ENCODE peak calls at places on chromosomes 12 and 14, in ten cellular contexts. I is T47D; H is activated CD4-positive, alpha-beta T cell treated with anti-CD3 and anti-CD28 coated beads, Interleukin-2, amount 50 U/mL, for 1 hour; Z is astrocyte; G is GM10248; W is GM03348; J is stimulated activated CD4-positive, alpha-beta T cell treated with anti-CD3 and anti-CD28 coated beads, Interleukin-15, amount 100 ng/mL, for 1 hour; L is WTC11; U is NCI-H345; Y is epithelial cell of prostate. C is an unnamed sample.

GRCh38 chr12:40378721-40379120 is 153.9 kb downstream of the LRRK2 start:
- DNase-seq in I (peak; percentile 40), H (no peak), Z (no peak), G (no peak), W (no peak), J (no peak), L (no peak), U (no peak), Y (no peak), C (no peak)

GRCh38 chr14:85660243-85660922 is 130.4 kb downstream of the FLRT2 start:
- DNase-seq in I (no peak), H (no peak), Z (no peak), G (no peak), W (no peak), J (no peak), L (no peak), U (no peak), Y (no peak), C (no peak)

GRCh38 chr14:74954232-74954946 is 1.0 kb downstream of the PGF start:
- DNase-seq in I (no peak), H (no peak), Z (no peak), G (no peak), W (no peak), J (no peak), L (no peak), U (peak; percentile 90), Y (no peak), C (no peak)

GRCh38 chr12:99257672-99258071 is 389.9 kb upstream of the GARIN6 start:
- DNase-seq in I (no peak), H (no peak), Z (no peak), G (no peak), W (no peak), J (no peak), L (no peak), U (no peak), Y (no peak), C (no peak)

GRCh38 chr12:18799140-18799446 is 61.2 kb downstream of the CAPZA3 start:
- DNase-seq in I (no peak), H (no peak), Z (peak; percentile 45), G (no peak), W (peak; percentile 38), J (no peak), L (no peak), U (no peak), Y (no peak), C (no peak)

GRCh38 chr12:118581396-118581795 is 205.0 kb downstream of the SUDS3 start:
- DNase-seq in I (no peak), H (no peak), Z (no peak), G (no peak), W (no peak), J (no peak), L (no peak), U (no peak), Y (no peak), C (no peak)

GRCh38 chr14:64137657-64138290 is 156.4 kb downstream of the ESR2 start:
- DNase-seq in I (peak; percentile 74), H (no peak), Z (no peak), G (no peak), W (no peak), J (no peak), L (peak; percentile 24), U (no peak), Y (no peak), C (no peak)

GRCh38 chr12:19963972-19964371 is 404.4 kb upstream of the PDE3A start:
- DNase-seq in I (no peak), H (no peak), Z (no peak), G (no peak), W (no peak), J (no peak), L (no peak), U (no peak), Y (no peak), C (no peak)

GRCh38 chr14:59325906-59326305 is 137.4 kb downstream of the DAAM1 start:
- DNase-seq in I (no peak), H (no peak), Z (peak; percentile 67), G (no peak), W (peak; percentile 45), J (no peak), L (no peak), U (no peak), Y (no peak), C (no peak)

GRCh38 chr14:38203929-38204716 is 3.6 kb upstream of the SSTR1 start:
- DNase-seq in I (no peak), H (no peak), Z (no peak), G (no peak), W (no peak), J (no peak), L (no peak), U (no peak), Y (no peak), C (no peak)

GRCh38 chr12:49730568-49731101 is 10.7 kb upstream of the TMBIM6 start:
- DNase-seq in I (no peak), H (no peak), Z (no peak), G (no peak), W (peak; percentile 8), J (no peak), L (no peak), U (no peak), Y (peak; percentile 20), C (no peak)

GRCh38 chr12:103840881-103841689 is at the start of gene NT5DC3:
- DNase-seq in I (peak; percentile 94), H (peak; percentile 81), Z (peak; percentile 58), G (peak; percentile 91), W (peak; percentile 97), J (peak; percentile 75), L (peak; percentile 79), U (peak; percentile 87), Y (no peak), C (peak; percentile 83)

GRCh38 chr12:16583991-16584745 is 21.8 kb downstream of the LMO3 start:
- DNase-seq in I (no peak), H (no peak), Z (peak; percentile 84), G (no peak), W (no peak), J (no peak), L (no peak), U (no peak), Y (peak; percentile 61), C (no peak)

GRCh38 chr12:49950310-49951251 is at the start of gene AQP2:
- DNase-seq in I (no peak), H (no peak), Z (no peak), G (no peak), W (no peak), J (no peak), L (no peak), U (no peak), Y (no peak), C (no peak)

GRCh38 chr14:53621433-53621832 is 335.2 kb downstream of the BMP4 start:
- DNase-seq in I (no peak), H (no peak), Z (no peak), G (no peak), W (no peak), J (no peak), L (no peak), U (no peak), Y (no peak), C (no peak)

GRCh38 chr14:22532345-22533056 is 56.5 kb downstream of the DAD1 start:
- DNase-seq in I (no peak), H (no peak), Z (peak; percentile 80), G (no peak), W (peak; percentile 76), J (no peak), L (no peak), U (no peak), Y (no peak), C (no peak)

GRCh38 chr14:88604213-88604612 is 41.4 kb downstream of the ZC3H14 start:
- DNase-seq in I (no peak), H (no peak), Z (no peak), G (no peak), W (no peak), J (no peak), L (no peak), U (no peak), Y (no peak), C (no peak)

GRCh38 chr14:56630707-56631106 is 51.1 kb downstream of the TMEM260 start:
- DNase-seq in I (peak; percentile 88), H (no peak), Z (peak; percentile 57), G (no peak), W (no peak), J (no peak), L (no peak), U (no peak), Y (no peak), C (no peak)

GRCh38 chr12:103819892-103820291 is 21.1 kb downstream of the NT5DC3 start:
- DNase-seq in I (no peak), H (no peak), Z (no peak), G (no peak), W (no peak), J (no peak), L (no peak), U (no peak), Y (no peak), C (no peak)

GRCh38 chr12:13913371-13913770 is 68.0 kb downstream of the GRIN2B start:
- DNase-seq in I (no peak), H (no peak), Z (no peak), G (no peak), W (no peak), J (no peak), L (no peak), U (no peak), Y (no peak), C (no peak)

GRCh38 chr12:114403690-114404450 is 2.1 kb downstream of the TBX5 start:
- DNase-seq in I (no peak), H (no peak), Z (no peak), G (no peak), W (no peak), J (no peak), L (peak; percentile 68), U (no peak), Y (no peak), C (no peak)

GRCh38 chr12:6363330-6364036 is 11.9 kb downstream of the SCNN1A start:
- DNase-seq in I (peak; percentile 79), H (peak; percentile 63), Z (no peak), G (peak; percentile 80), W (peak; percentile 97), J (peak; percentile 51), L (peak; percentile 66), U (no peak), Y (no peak), C (peak; percentile 33)

C was measured in activated B cell treated with CpG ODN at 0.5 μM for 24 hours.